ENCODE peak calls at places on chromosomes 1 and 21, in six cellular contexts. W, P, S, Z, H and G are unnamed samples. For H3K27me3, the result is how much of the 10 kb centered on the place peaks cover.

GRCh38 chr1:232897949-232898465 is 52.4 kb upstream of the NTPCR start:
- DNase-seq in W (no peak), P (no peak), S (no peak), Z (no peak), H (no peak), G (no peak)

GRCh38 chr1:77977989-77978292 is 931 bp downstream of the FUBP1 start:
- DNase-seq in W (no peak), P (no peak), S (no peak), Z (no peak), H (no peak), G (no peak)

GRCh38 chr1:227934476-227935313 is 13.0 kb downstream of the WNT9A start:
- DNase-seq in W (peak), P (peak), S (peak), Z (peak), H (no peak), G (no peak)

GRCh38 chr1:209742409-209743144 is 13.3 kb upstream of the TRAF3IP3 start:
- DNase-seq in W (no peak), P (peak), S (peak), Z (no peak), H (no peak), G (no peak)

GRCh38 chr1:181556606-181557005 is 73.3 kb downstream of the CACNA1E start:
- DNase-seq in W (no peak), P (no peak), S (no peak), Z (no peak), H (no peak), G (no peak)

GRCh38 chr1:229563241-229563640 is 4.7 kb upstream of the ABCB10 start:
- DNase-seq in W (no peak), P (peak), S (no peak), Z (no peak), H (no peak), G (no peak)

GRCh38 chr1:66346057-66346795 is 187.7 kb upstream of the SGIP1 start:
- DNase-seq in W (no peak), P (no peak), S (no peak), Z (no peak), H (no peak), G (no peak)

GRCh38 chr1:118210723-118211110 is 25.7 kb upstream of the SPAG17 start:
- DNase-seq in W (no peak), P (no peak), S (no peak), Z (no peak), H (no peak), G (no peak)

GRCh38 chr1:156942576-156942975 is 22.1 kb downstream of the LRRC71 start:
- DNase-seq in W (no peak), P (no peak), S (no peak), Z (no peak), H (no peak), G (no peak)

GRCh38 chr1:27109103-27109822 is 45.7 kb downstream of the SLC9A1 start:
- DNase-seq in W (no peak), P (no peak), S (no peak), Z (peak), H (peak), G (no peak)

GRCh38 chr1:205032512-205032911 is 10.5 kb upstream of the CNTN2 start:
- DNase-seq in W (no peak), P (no peak), S (no peak), Z (no peak), H (no peak), G (no peak)

GRCh38 chr1:2148691-2149090 is 45.9 kb downstream of the FAAP20 start:
- DNase-seq in W (peak), P (no peak), S (no peak), Z (no peak), H (peak), G (no peak)

DNA sequence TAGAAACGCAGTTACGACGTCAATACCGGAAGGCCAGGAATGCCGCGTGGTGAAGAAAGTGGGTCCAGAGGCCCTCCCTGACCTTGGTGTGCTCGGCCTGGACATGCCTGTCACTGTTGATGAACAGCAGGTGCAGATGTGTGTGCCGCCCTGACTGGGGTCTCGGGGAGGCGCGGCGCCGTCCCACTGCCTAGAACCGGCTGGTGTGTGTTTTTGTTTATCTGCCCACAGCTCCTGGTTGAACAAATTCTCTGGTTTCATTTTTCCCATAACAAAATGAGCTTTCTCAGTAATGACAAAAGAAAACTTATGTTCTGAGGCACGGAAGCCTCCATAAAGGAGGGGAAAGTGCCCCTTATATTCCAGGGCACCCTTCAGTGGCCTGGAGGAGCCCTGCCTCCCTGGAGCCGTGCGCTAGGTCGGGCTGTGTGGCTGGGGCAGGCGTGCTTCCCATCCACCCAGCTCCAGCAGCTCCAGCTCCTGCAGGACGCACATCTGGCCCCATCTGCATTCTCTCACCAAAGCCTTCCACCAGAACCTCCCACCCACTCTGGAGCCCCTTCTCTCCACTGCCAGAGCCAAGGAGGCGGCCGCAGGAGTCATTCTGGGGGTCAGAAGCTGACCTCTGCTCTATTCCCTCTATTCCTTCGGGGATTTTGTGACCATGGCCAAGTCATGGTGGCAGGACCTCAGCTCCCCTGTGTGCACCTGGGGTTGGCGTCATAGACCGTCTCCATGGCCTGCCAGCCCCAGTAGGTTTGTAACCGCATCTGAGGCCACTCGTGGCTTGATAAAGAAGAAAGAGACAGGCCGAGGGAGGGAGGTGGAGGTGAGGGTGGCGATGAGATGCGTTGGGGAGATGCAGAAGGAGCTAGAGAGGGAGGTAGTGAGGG is 20.1 kb upstream of the COL18A1 start:
- DNase-seq in W (no peak), P (no peak), S (peak), Z (peak), H (no peak), G (no peak)
- H3K27me3 ChIP-seq in W (under half), P (under half), S (under half), Z (under half), H (under half), G (under half)

GRCh38 chr21:36743008-36743407 is 44.1 kb downstream of the SIM2 start:
- DNase-seq in W (no peak), P (no peak), S (no peak), Z (peak), H (no peak), G (no peak)
- H3K27me3 ChIP-seq in W (under half), P (under half), S (under half), Z (under half), H (under half), G (under half)

GRCh38 chr21:32947736-32948135 is 78.0 kb upstream of the OLIG2 start:
- DNase-seq in W (no peak), P (no peak), S (no peak), Z (no peak), H (no peak), G (no peak)

GRCh38 chr21:32951041-32951440 is 74.7 kb upstream of the OLIG2 start:
- DNase-seq in W (no peak), P (no peak), S (no peak), Z (no peak), H (no peak), G (no peak)

GRCh38 chr21:32954353-32954752 is 71.4 kb upstream of the OLIG2 start:
- DNase-seq in W (no peak), P (no peak), S (no peak), Z (no peak), H (no peak), G (no peak)

GRCh38 chr21:32946654-32947053 is 79.1 kb upstream of the OLIG2 start:
- DNase-seq in W (no peak), P (no peak), S (no peak), Z (no peak), H (no peak), G (no peak)

GRCh38 chr21:32949701-32950100 is 76.0 kb upstream of the OLIG2 start:
- DNase-seq in W (no peak), P (no peak), S (no peak), Z (no peak), H (no peak), G (no peak)
- H3K27me3 ChIP-seq in W (under half), P (half or more), S (under half), Z (under half), H (half or more), G (under half)

DNA sequence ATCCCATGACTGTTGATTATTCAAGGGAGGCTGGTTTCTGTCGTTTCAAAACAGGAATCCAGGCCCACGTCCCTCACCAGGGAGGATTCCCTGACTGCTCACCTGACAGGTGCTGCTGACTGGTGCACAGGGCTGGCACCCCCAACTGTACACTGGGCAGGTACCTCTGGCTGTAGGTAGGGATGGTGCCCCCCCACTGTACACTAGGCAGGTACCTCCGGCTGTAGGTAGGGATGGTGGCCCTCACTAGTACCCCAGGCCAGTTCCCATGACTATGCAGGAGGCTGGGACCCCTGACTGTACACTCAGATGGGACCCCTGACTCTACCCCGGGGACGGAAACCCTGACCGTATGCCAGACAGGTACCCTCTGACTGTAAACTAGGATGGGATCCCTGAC is 33.6 kb upstream of the PDE9A start:
- DNase-seq in W (no peak), P (no peak), S (no peak), Z (no peak), H (no peak), G (no peak)
- H3K27me3 ChIP-seq in W (under half), P (half or more), S (under half), Z (under half), H (under half), G (under half)

GRCh38 chr1:7478797-7479499 is 292.1 kb upstream of the VAMP3 start:
- DNase-seq in W (no peak), P (peak), S (peak), Z (peak), H (peak), G (no peak)
- H3K27me3 ChIP-seq in W (under half), P (under half), S (under half), Z (under half), H (under half), G (under half)

DNA sequence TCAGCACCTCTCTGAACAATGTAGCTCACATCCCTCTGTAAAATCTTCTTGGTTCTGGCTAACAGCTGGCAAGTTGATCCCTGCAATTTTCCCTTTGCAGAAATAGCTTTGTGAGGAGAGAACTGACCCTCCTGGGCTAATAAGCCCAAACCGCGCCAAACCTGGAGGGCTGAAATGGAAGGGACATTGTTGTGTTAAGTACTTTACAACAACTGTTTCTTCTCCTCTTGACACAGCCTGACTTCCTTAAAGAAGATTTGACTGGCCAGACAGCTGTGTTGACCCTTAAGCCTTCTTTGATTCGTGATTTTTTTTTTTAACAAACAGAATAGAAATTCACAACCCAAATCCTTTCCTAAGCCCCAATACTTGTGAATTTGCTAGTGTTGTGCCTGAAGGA is 5.7 kb downstream of the LMX1A start:
- DNase-seq in W (no peak), P (no peak), S (no peak), Z (no peak), H (no peak), G (no peak)
- H3K27me3 ChIP-seq in W (under half), P (under half), S (under half), Z (half or more), H (half or more), G (under half)

GRCh38 chr1:18670267-18670910 is 39.7 kb downstream of the PAX7 start:
- DNase-seq in W (no peak), P (no peak), S (no peak), Z (peak), H (peak), G (no peak)
- H3K27me3 ChIP-seq in W (under half), P (under half), S (under half), Z (under half), H (under half), G (under half)

GRCh38 chr1:218850367-218850766 is 323.3 kb upstream of the LYPLAL1 start:
- DNase-seq in W (no peak), P (peak), S (peak), Z (no peak), H (no peak), G (no peak)
- H3K27me3 ChIP-seq in W (under half), P (under half), S (under half), Z (under half), H (under half), G (under half)

DNA sequence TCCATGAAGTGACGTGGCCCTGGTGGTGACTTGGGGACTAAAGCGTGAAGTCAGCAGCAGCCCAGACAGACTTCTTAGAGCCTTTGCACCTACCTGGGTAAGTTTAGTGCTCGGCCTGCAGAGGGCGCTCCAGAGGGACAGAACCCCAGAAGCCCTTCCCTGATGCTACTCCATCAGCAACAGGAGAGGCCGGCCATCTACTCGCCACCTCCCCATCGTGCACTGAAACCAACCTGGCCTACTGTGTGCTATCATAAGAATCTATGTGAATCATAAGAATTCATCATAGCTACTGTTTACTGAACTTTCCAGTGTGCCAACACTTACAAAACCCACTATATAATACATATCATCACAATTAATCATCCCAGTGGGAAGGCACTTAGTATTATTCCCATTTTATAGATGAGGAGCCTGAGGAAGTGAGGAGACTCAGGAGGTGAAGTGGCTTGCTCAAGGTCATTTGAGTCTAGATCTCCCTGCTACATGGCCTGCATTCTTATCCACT is 7.9 kb upstream of the EDN2 start:
- DNase-seq in W (no peak), P (no peak), S (no peak), Z (no peak), H (peak), G (peak)
- H3K27me3 ChIP-seq in W (under half), P (under half), S (under half), Z (under half), H (under half), G (under half)